ENCODE peak calls at places on chromosome 21, in four cellular contexts. One of them, this sample, is unnamed.

GRCh38 chr21:35335951-35336446 is 286.9 kb upstream of the RUNX1 start:
- DNase-seq in testis: no peak
- DNase-seq in ovary: no peak
- DNase-seq in breast epithelium: no peak
- DNase-seq in this sample: no peak

GRCh38 chr21:31278511-31279155 is 65.4 kb downstream of the TIAM1 start:
- DNase-seq in ovary: no peak
- DNase-seq in breast epithelium: no peak
- DNase-seq in testis: no peak
- DNase-seq in this sample: no peak

GRCh38 chr21:34599534-34600101 is 15.3 kb downstream of the RCAN1 start:
- DNase-seq in testis: no peak
- DNase-seq in breast epithelium: no peak
- DNase-seq in ovary: no peak
- DNase-seq in this sample: no peak

GRCh38 chr21:33451634-33452071 is 28.1 kb downstream of the TMEM50B start:
- DNase-seq in ovary: no peak
- DNase-seq in testis: no peak
- DNase-seq in breast epithelium: no peak
- DNase-seq in this sample: no peak

GRCh38 chr21:39556176-39556575 is 56.6 kb upstream of the B3GALT5 start:
- DNase-seq in breast epithelium: no peak
- DNase-seq in testis: no peak
- DNase-seq in ovary: no peak
- DNase-seq in this sample: no peak

GRCh38 chr21:20591294-20591693 is 406.9 kb upstream of the NCAM2 start:
- DNase-seq in breast epithelium: no peak
- DNase-seq in ovary: no peak
- DNase-seq in testis: no peak
- DNase-seq in this sample: no peak

GRCh38 chr21:36255650-36256047 is 64.3 kb upstream of the MORC3 start:
- DNase-seq in testis: no peak
- DNase-seq in breast epithelium: no peak
- DNase-seq in ovary: no peak
- DNase-seq in this sample: no peak

GRCh38 chr21:35619184-35619583 is 441.1 kb downstream of the SETD4 start:
- DNase-seq in testis: no peak
- DNase-seq in breast epithelium: no peak
- DNase-seq in ovary: no peak
- DNase-seq in this sample: no peak

GRCh38 chr21:15301736-15302135 is 236.9 kb upstream of the NRIP1 start:
- DNase-seq in breast epithelium: no peak
- DNase-seq in ovary: no peak
- DNase-seq in testis: no peak
- DNase-seq in this sample: no peak

GRCh38 chr21:36075953-36076352 is 6.1 kb downstream of the CBR1 start:
- DNase-seq in breast epithelium: no peak
- DNase-seq in ovary: no peak
- DNase-seq in testis: no peak
- DNase-seq in this sample: no peak

GRCh38 chr21:15199414-15199813 is 134.6 kb upstream of the NRIP1 start:
- DNase-seq in breast epithelium: no peak
- DNase-seq in testis: no peak
- DNase-seq in ovary: no peak
- DNase-seq in this sample: no peak

GRCh38 chr21:21238882-21239400 is 240.7 kb downstream of the NCAM2 start:
- DNase-seq in testis: no peak
- DNase-seq in breast epithelium: no peak
- DNase-seq in ovary: no peak
- DNase-seq in this sample: no peak

GRCh38 chr21:34862951-34863350 is 186.2 kb downstream of the RUNX1 start:
- DNase-seq in testis: no peak
- DNase-seq in breast epithelium: no peak
- DNase-seq in ovary: no peak
- DNase-seq in this sample: no peak

GRCh38 chr21:36068748-36069398 is 951 bp upstream of the CBR1 start:
- DNase-seq in testis: no peak
- DNase-seq in ovary: no peak
- DNase-seq in breast epithelium: no peak
- DNase-seq in this sample: no peak

GRCh38 chr21:35504277-35504676 is 455.2 kb upstream of the RUNX1 start:
- DNase-seq in testis: no peak
- DNase-seq in ovary: no peak
- DNase-seq in breast epithelium: no peak
- DNase-seq in this sample: no peak

GRCh38 chr21:14589855-14590563 is 43.9 kb upstream of the SAMSN1 start:
- DNase-seq in breast epithelium: no peak
- DNase-seq in testis: no peak
- DNase-seq in ovary: no peak
- DNase-seq in this sample: no peak

GRCh38 chr21:20728691-20729090 is 269.5 kb upstream of the NCAM2 start:
- DNase-seq in ovary: no peak
- DNase-seq in testis: no peak
- DNase-seq in breast epithelium: no peak
- DNase-seq in this sample: no peak

GRCh38 chr21:23886828-23887708 is 1720.2 kb downstream of the MRPL39 start:
- DNase-seq in ovary: no peak
- DNase-seq in breast epithelium: no peak
- DNase-seq in testis: no peak
- DNase-seq in this sample: no peak

GRCh38 chr21:15976807-15977206 is 247.0 kb downstream of the USP25 start:
- DNase-seq in ovary: no peak
- DNase-seq in breast epithelium: no peak
- DNase-seq in testis: no peak
- DNase-seq in this sample: no peak

GRCh38 chr21:26850116-26850643 is 5.0 kb upstream of the ADAMTS1 start:
- DNase-seq in testis: no peak
- DNase-seq in breast epithelium: no peak
- DNase-seq in ovary: no peak
- DNase-seq in this sample: no peak

GRCh38 chr21:32412162-32412997 is at the start of gene EVA1C:
- DNase-seq in breast epithelium: peak; percentile 69
- DNase-seq in testis: peak; percentile 60
- DNase-seq in ovary: peak; percentile 82
- DNase-seq in this sample: no peak

GRCh38 chr21:20970691-20971090 is 27.5 kb upstream of the NCAM2 start:
- DNase-seq in ovary: no peak
- DNase-seq in testis: no peak
- DNase-seq in breast epithelium: no peak
- DNase-seq in this sample: no peak

GRCh38 chr21:33780631-33781030 is 135.0 kb downstream of the ATP5PO start:
- DNase-seq in testis: no peak
- DNase-seq in breast epithelium: no peak
- DNase-seq in ovary: no peak
- DNase-seq in this sample: no peak

GRCh38 chr21:42650441-42651421 is 2.7 kb upstream of the PDE9A start:
- DNase-seq in testis: no peak
- DNase-seq in breast epithelium: no peak
- DNase-seq in ovary: no peak
- DNase-seq in this sample: no peak
- H3K27me3 ChIP-seq in testis: no peaks in the 10 kb centered on the region
- H3K27me3 ChIP-seq in breast epithelium: no peaks in the 10 kb centered on the region
- H3K27me3 ChIP-seq in ovary: no peaks in the 10 kb centered on the region
- H3K27me3 ChIP-seq in this sample: peaks cover 7% of the 10 kb centered on the region

DNA sequence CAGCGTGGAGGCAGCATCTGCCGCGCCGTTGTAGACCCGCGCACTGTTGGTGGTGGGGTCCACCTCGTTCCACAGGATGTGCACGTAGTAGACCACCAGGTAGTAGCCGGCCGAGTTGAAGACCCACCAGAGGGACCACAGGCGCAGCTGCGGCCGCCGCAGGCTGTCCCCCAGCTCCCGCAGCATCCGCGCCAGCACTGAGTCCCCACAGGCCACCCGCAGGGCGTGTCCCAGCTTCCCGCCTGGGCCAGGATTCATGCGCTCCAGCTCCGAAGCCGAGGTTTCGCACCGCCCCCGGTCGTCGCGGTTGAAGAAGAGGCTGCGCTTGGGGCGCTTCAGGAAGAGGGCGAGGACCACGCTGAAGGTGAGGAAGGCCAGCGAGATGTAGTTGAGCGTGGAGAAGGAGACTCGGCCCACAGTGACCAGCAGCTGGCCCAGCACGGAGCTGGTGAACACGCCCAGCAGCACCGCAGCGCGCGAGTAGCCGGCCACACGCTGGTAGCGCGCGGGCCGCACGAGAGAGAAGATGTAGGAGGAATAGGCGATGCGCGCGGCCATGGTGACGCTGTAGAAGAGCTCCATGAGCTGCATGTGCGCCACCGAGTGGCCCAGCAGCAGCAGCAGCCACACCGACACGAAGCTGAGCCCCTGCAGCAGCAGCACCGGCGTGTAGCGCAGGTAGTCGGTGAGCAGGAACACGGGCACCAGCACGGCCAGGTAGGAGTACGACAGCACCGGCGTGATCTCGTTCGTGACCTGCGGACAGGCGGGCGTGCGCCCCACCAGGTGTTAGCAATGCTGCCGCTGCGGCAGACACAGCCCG is 10.6 kb downstream of the SLC19A1 start:
- DNase-seq in breast epithelium: no peak
- DNase-seq in ovary: peak; percentile 26
- DNase-seq in testis: no peak
- DNase-seq in this sample: no peak
- H3K4me1 ChIP-seq in breast epithelium: no peaks in the 10 kb centered on the region
- H3K4me1 ChIP-seq in ovary: peaks cover 7% of the 10 kb centered on the region
- H3K4me1 ChIP-seq in testis: peaks cover 17% of the 10 kb centered on the region
- H3K4me1 ChIP-seq in this sample: peaks cover 20% of the 10 kb centered on the region

GRCh38 chr21:38493549-38494253 is 4.6 kb downstream of the ERG start:
- DNase-seq in breast epithelium: no peak
- DNase-seq in testis: no peak
- DNase-seq in ovary: no peak
- DNase-seq in this sample: no peak
- H3K27ac ChIP-seq in breast epithelium: peak overlapping the region; percentile 75
- H3K27ac ChIP-seq in testis: no peak overlapping the region
- H3K27ac ChIP-seq in ovary: no peak overlapping the region
- H3K27ac ChIP-seq in this sample: peak overlapping the region; percentile 37

GRCh38 chr21:41064951-41065350 is 103.0 kb upstream of the BACE2 start:
- DNase-seq in breast epithelium: no peak
- DNase-seq in ovary: no peak
- DNase-seq in testis: no peak
- DNase-seq in this sample: no peak

GRCh38 chr21:41064325-41064724 is 103.6 kb upstream of the BACE2 start:
- DNase-seq in breast epithelium: no peak
- DNase-seq in testis: no peak
- DNase-seq in ovary: no peak
- DNase-seq in this sample: no peak

GRCh38 chr21:41054206-41054605 is 113.8 kb upstream of the BACE2 start:
- DNase-seq in ovary: no peak
- DNase-seq in testis: no peak
- DNase-seq in breast epithelium: no peak
- DNase-seq in this sample: no peak

GRCh38 chr21:41061701-41062100 is 106.3 kb upstream of the BACE2 start:
- DNase-seq in ovary: no peak
- DNase-seq in breast epithelium: no peak
- DNase-seq in testis: no peak
- DNase-seq in this sample: no peak

DNA sequence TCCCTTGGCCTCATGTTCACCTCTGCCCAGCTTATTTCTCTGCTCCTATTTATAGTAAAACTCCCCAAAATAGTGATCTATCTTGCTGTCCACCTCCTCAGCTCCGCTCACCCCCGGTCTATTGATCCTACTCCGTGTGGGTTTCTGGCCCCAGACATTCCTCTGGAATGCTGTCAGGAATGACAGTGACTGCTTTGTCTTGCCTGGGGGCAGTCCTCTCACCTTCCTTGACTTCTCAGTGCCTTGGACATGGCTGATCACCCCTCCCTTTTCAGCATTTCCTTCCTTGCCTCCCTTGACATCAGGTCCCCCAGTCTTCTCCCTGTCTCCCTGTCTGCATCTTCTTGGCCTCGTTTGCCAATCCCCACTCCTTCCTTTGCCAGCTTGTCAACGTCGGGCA is 108.1 kb upstream of the BACE2 start:
- DNase-seq in breast epithelium: no peak
- DNase-seq in ovary: no peak
- DNase-seq in testis: no peak
- DNase-seq in this sample: no peak
- H3K27me3 ChIP-seq in breast epithelium: no peaks in the 10 kb centered on the region
- H3K27me3 ChIP-seq in ovary: no peaks in the 10 kb centered on the region
- H3K27me3 ChIP-seq in testis: no peaks in the 10 kb centered on the region
- H3K27me3 ChIP-seq in this sample: no peaks in the 10 kb centered on the region

GRCh38 chr21:37386151-37386550 is 19.6 kb downstream of the DYRK1A start:
- DNase-seq in ovary: no peak
- DNase-seq in breast epithelium: no peak
- DNase-seq in testis: no peak
- DNase-seq in this sample: no peak

GRCh38 chr21:37383784-37384311 is 17.3 kb downstream of the DYRK1A start:
- DNase-seq in testis: no peak
- DNase-seq in breast epithelium: no peak
- DNase-seq in ovary: no peak
- DNase-seq in this sample: no peak

GRCh38 chr21:37384416-37384815 is 17.8 kb downstream of the DYRK1A start:
- DNase-seq in breast epithelium: no peak
- DNase-seq in testis: no peak
- DNase-seq in ovary: no peak
- DNase-seq in this sample: no peak

GRCh38 chr21:37383066-37383465 is 16.5 kb downstream of the DYRK1A start:
- DNase-seq in testis: no peak
- DNase-seq in ovary: no peak
- DNase-seq in breast epithelium: no peak
- DNase-seq in this sample: no peak

DNA sequence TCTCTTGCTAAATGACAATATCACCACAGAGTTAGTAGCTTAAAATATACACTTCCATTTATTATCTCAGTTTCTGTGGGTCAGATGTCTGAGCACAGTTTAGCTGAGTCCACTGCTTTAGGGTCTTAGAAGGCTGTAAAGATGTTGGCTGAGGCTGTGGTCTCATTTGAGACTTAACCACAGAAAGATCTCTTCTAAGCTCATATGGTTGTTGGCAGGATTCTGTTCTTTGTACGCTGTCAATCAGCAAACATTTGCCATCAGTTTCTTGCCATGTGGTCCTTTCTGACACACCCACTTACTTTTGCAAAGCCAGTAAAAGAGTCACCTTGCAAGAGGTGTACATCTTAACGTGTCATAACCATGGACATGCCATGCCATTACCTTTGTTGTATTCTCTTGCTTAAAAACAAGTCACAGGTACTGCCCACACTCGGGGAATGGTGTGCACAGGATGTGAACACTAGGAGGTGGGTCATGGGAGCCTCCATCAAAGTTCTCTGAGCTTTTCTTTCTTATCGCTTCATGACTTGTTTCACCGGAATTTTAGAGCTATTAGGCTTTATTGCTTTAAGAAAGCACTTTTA is 18.7 kb downstream of the DYRK1A start:
- DNase-seq in testis: no peak
- DNase-seq in breast epithelium: no peak
- DNase-seq in ovary: no peak
- DNase-seq in this sample: no peak
- H3K4me1 ChIP-seq in testis: peaks cover 12% of the 10 kb centered on the region
- H3K4me1 ChIP-seq in breast epithelium: no peaks in the 10 kb centered on the region
- H3K4me1 ChIP-seq in ovary: peaks cover 23% of the 10 kb centered on the region
- H3K4me1 ChIP-seq in this sample: peaks cover 85% of the 10 kb centered on the region

GRCh38 chr21:43845386-43845785 is 19.6 kb upstream of the AGPAT3 start:
- DNase-seq in testis: no peak
- DNase-seq in breast epithelium: no peak
- DNase-seq in ovary: no peak
- DNase-seq in this sample: no peak
- H3K27ac ChIP-seq in testis: no peak overlapping the region
- H3K27ac ChIP-seq in breast epithelium: no peak overlapping the region
- H3K27ac ChIP-seq in ovary: no peak overlapping the region
- H3K27ac ChIP-seq in this sample: no peak overlapping the region

This sample was measured in right atrium auricular region.